ENCODE peak calls at places on chromosomes 16 and 17, in four cellular contexts. I, L, C and G are unnamed samples.

GRCh38 chr16:25045696-25046381 is 30.7 kb upstream of the ARHGAP17 start:
- DNase-seq in C (no peak), L (no peak), I (no peak), G (no peak)

GRCh38 chr16:72877374-72878028 is 170.4 kb downstream of the ZFHX3 start:
- DNase-seq in L (no peak), C (peak), I (no peak), G (no peak)

GRCh38 chr17:14361470-14361869 is 60.6 kb downstream of the HS3ST3B1 start:
- DNase-seq in C (no peak), I (no peak), L (no peak), G (no peak)

GRCh38 chr17:19242323-19242722 is 5.2 kb downstream of the EPN2 start:
- DNase-seq in L (no peak), C (peak), I (no peak), G (no peak)

GRCh38 chr17:557371-557770 is 157.3 kb downstream of the VPS53 start:
- DNase-seq in I (no peak), C (no peak), L (no peak), G (no peak)

GRCh38 chr16:68778551-68779231 is 41.6 kb downstream of the CDH1 start:
- DNase-seq in C (peak), L (no peak), I (no peak), G (no peak)

GRCh38 chr17:79732246-79732645 is 1.5 kb downstream of the ENPP7 start:
- DNase-seq in C (no peak), I (no peak), L (no peak), G (no peak)

GRCh38 chr17:29760279-29760721 is 137.6 kb upstream of the CORO6 start:
- DNase-seq in I (no peak), L (no peak), C (peak), G (no peak)

GRCh38 chr17:63973247-63973646 is 529 bp upstream of the SCN4A start:
- DNase-seq in C (no peak), L (no peak), I (no peak), G (no peak)

GRCh38 chr17:18038861-18039534 is at the start of the genes ATPAF2 and GID4:
- DNase-seq in I (peak), C (peak), L (peak), G (peak)

GRCh38 chr16:68902376-68903345 is 59.3 kb downstream of the TANGO6 start:
- DNase-seq in I (peak), C (peak), L (no peak), G (peak)

GRCh38 chr16:50368410-50369132 is at the start of gene BRD7:
- DNase-seq in I (peak), C (peak), L (peak), G (peak)

GRCh38 chr17:54662978-54663876 is 237.4 kb upstream of the TOM1L1 start:
- DNase-seq in C (no peak), L (no peak), I (no peak), G (no peak)

GRCh38 chr17:14214271-14214670 is 22.4 kb downstream of the CDRT15 start:
- DNase-seq in I (no peak), C (no peak), L (no peak), G (no peak)

GRCh38 chr17:64377769-64378282 is 12.8 kb downstream of the PECAM1 start:
- DNase-seq in I (no peak), C (no peak), L (no peak), G (no peak)

GRCh38 chr16:80703391-80704071 is 100.9 kb downstream of the CDYL2 start:
- DNase-seq in I (no peak), C (no peak), L (no peak), G (no peak)

GRCh38 chr17:77842148-77842905 is 116.2 kb upstream of the TNRC6C start:
- DNase-seq in C (peak), L (peak), I (no peak), G (no peak)

GRCh38 chr16:56425439-56425832 is at the start of gene AMFR:
- DNase-seq in I (peak), C (peak), L (peak), G (peak)

GRCh38 chr17:19713462-19713861 is 2.9 kb downstream of the SLC47A2 start:
- DNase-seq in I (no peak), C (no peak), L (no peak), G (no peak)

GRCh38 chr17:49290690-49291326 is 60.2 kb upstream of the PHOSPHO1 start:
- DNase-seq in I (no peak), C (peak), L (no peak), G (peak)

GRCh38 chr17:50482516-50482915 is 3.9 kb downstream of the RSAD1 start:
- DNase-seq in C (peak), L (peak), I (peak), G (peak)

GRCh38 chr17:32660496-32660895 is 173.7 kb downstream of the CDK5R1 start:
- DNase-seq in I (no peak), L (no peak), C (no peak), G (no peak)

GRCh38 chr17:74744714-74745547 is 3.5 kb upstream of the NHERF1 start:
- DNase-seq in C (peak), L (peak), I (peak), G (peak)

GRCh38 chr17:40450175-40450574 is 6.9 kb downstream of the IGFBP4 start:
- DNase-seq in L (no peak), C (peak), I (no peak), G (no peak)

GRCh38 chr16:11706180-11706742 is 36.4 kb downstream of the TXNDC11 start:
- DNase-seq in L (no peak), C (no peak), I (no peak), G (no peak)

GRCh38 chr16:87955302-87956168 is 4.3 kb downstream of the BANP start:
- DNase-seq in L (no peak), C (no peak), I (no peak), G (no peak)

GRCh38 chr16:87956169-87956770 is 5.0 kb downstream of the BANP start:
- DNase-seq in L (peak), I (no peak), C (no peak), G (peak)

GRCh38 chr16:87958632-87959031 is 7.4 kb downstream of the BANP start:
- DNase-seq in L (no peak), I (no peak), C (no peak), G (no peak)

GRCh38 chr16:87957296-87958069 is 6.2 kb downstream of the BANP start:
- DNase-seq in I (no peak), L (no peak), C (no peak), G (no peak)

GRCh38 chr16:87956771-87957279 is 5.6 kb downstream of the BANP start:
- DNase-seq in C (no peak), I (no peak), L (no peak), G (peak)
- TF ChIP-seq CTCF in C (no peak), I (no peak), L (no peak), G (peak)

GRCh38 chr17:38609280-38610031 is 3.7 kb upstream of the SRCIN1 start:
- DNase-seq in C (no peak), I (no peak), L (no peak), G (no peak)
- TF ChIP-seq CTCF in C (no peak), I (no peak), L (no peak), G (no peak)

DNA sequence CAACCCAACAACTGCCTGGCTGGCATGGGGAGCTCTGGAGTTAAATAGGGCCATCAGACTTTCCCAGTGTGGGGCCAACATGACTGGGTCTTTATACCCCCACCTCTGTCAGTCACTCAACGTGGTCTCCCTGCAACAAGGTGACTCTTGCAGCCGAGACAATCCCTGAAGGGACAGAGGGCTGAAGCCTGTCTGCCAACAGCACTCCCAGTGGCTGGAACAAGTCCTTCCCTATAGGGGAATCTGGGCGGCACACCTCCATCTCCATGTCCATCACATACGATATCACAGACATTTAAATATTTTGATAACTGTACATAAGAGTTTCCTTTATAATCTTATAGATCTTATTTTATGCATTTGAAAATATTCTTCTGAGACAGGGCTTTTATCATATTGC is 4.8 kb upstream of the MAPT start:
- DNase-seq in C (no peak), L (no peak), I (no peak), G (no peak)
- TF ChIP-seq CTCF in C (no peak), L (no peak), I (peak), G (peak)

GRCh38 chr17:42744283-42744805 is 496 bp downstream of the EZH1 start:
- DNase-seq in L (peak), C (peak), I (no peak), G (no peak)
- TF ChIP-seq CTCF in L (no peak), C (no peak), I (peak), G (peak)

GRCh38 chr17:66984730-66985129 is 20.2 kb downstream of the CACNG4 start:
- DNase-seq in L (no peak), I (no peak), C (no peak), G (no peak)

GRCh38 chr17:66982011-66982508 is 17.6 kb downstream of the CACNG4 start:
- DNase-seq in C (no peak), L (no peak), I (no peak), G (no peak)

GRCh38 chr17:66983414-66984021 is 19.0 kb downstream of the CACNG4 start:
- DNase-seq in L (no peak), C (no peak), I (no peak), G (no peak)

GRCh38 chr17:66978514-66979061 is 14.1 kb downstream of the CACNG4 start:
- DNase-seq in I (no peak), C (no peak), L (no peak), G (no peak)

GRCh38 chr17:66980896-66981295 is 16.4 kb downstream of the CACNG4 start:
- DNase-seq in L (no peak), I (no peak), C (no peak), G (no peak)
- TF ChIP-seq CTCF in L (no peak), I (no peak), C (no peak), G (no peak)

DNA sequence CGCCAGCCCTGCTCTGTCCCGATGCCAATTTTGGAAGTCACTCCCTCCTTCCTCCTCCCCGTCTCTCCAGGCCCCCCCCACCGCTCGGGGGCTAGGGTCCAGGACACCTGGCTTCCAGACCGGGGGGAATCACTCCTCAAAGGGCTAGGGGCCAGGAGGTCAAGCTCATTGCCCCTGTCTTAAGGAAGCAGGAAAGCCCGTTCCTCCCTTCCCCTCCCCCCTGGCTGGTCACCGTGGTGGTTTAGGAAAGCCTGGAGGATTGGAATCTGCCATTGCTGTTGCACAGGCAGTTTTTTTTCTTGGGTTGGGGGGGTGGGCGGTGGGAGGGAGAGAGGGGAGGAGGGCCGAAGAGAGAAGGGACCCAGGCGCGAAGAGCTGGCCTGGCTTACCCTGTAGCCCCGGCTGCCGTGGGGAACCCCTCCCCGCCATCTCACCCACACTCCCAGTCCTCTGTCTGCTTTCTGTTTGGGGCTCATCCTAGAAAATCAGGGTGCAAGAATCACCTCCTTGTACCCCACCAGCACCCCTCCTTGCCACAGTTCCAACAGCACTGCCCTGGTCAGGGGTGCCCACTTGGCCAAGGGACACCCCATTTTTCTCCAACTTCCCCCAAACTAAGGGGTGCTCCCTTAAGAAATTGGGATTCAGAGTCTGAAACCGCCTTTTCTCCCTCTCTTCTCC is 2.9 kb upstream of the BCL6B start:
- DNase-seq in L (peak), C (no peak), I (no peak), G (no peak)
- TF ChIP-seq CTCF in L (no peak), C (no peak), I (no peak), G (no peak)